ENCODE peak calls at places on chromosomes 12 and 14, in five cellular contexts. R, H, J, W and V are unnamed samples.

GRCh38 chr12:9960613-9961012 is 10.6 kb upstream of the CLEC12A start:
- DNase-seq in R (no peak), H (no peak), J (no peak), W (no peak), V (no peak)

GRCh38 chr12:88237954-88238353 is 95.8 kb downstream of the TMTC3 start:
- DNase-seq in R (peak; percentile 44), H (no peak), J (no peak), W (no peak), V (no peak)

GRCh38 chr14:104661086-104661485 is 28.3 kb upstream of the INF2 start:
- DNase-seq in R (no peak), H (no peak), J (no peak), W (no peak), V (no peak)

GRCh38 chr14:51877807-51878206 is 17.4 kb downstream of the GNG2 start:
- DNase-seq in R (no peak), H (no peak), J (no peak), W (no peak), V (no peak)

GRCh38 chr12:122788387-122788786 is 14.0 kb downstream of the CCDC62 start:
- DNase-seq in R (peak; percentile 44), H (no peak), J (no peak), W (no peak), V (no peak)

GRCh38 chr14:104557766-104558165 is 21.8 kb upstream of the C14orf180 start:
- DNase-seq in R (no peak), H (peak; percentile 28), J (no peak), W (no peak), V (no peak)

GRCh38 chr14:21476526-21476924 is 234 bp downstream of the RAB2B start:
- DNase-seq in R (no peak), H (peak; percentile 93), J (peak; percentile 85), W (no peak), V (no peak)

GRCh38 chr14:23610090-23610814 is 25.9 kb upstream of the DHRS2 start:
- DNase-seq in R (no peak), H (no peak), J (no peak), W (no peak), V (no peak)

GRCh38 chr14:26395726-26396125 is 202.1 kb downstream of the NOVA1 start:
- DNase-seq in R (no peak), H (no peak), J (no peak), W (no peak), V (no peak)

GRCh38 chr14:96634481-96634880 is 132.3 kb downstream of the PAPOLA start:
- DNase-seq in R (no peak), H (no peak), J (no peak), W (no peak), V (peak; percentile 9)

GRCh38 chr12:105393586-105393985 is 63.1 kb downstream of the C12orf75 start:
- DNase-seq in R (peak; percentile 54), H (no peak), J (no peak), W (no peak), V (no peak)

GRCh38 chr12:93002278-93003054 is 73.4 kb upstream of the EEA1 start:
- DNase-seq in R (peak; percentile 78), H (no peak), J (no peak), W (peak; percentile 41), V (no peak)

GRCh38 chr12:70638639-70639349 is 1.6 kb upstream of the PTPRB start:
- DNase-seq in R (no peak), H (no peak), J (no peak), W (no peak), V (no peak)

GRCh38 chr14:61478971-61479473 is 157.6 kb downstream of the PRKCH start:
- DNase-seq in R (no peak), H (no peak), J (no peak), W (peak; percentile 41), V (no peak)

GRCh38 chr12:109863961-109864712 is 16.2 kb downstream of the GLTP start:
- DNase-seq in R (peak; percentile 62), H (peak; percentile 71), J (no peak), W (no peak), V (no peak)

GRCh38 chr12:40325349-40325960 is 100.7 kb downstream of the LRRK2 start:
- DNase-seq in R (peak; percentile 2), H (no peak), J (no peak), W (no peak), V (no peak)

GRCh38 chr14:102182901-102183619 is 43.4 kb downstream of the WDR20 start:
- DNase-seq in R (peak; percentile 17), H (no peak), J (no peak), W (no peak), V (no peak)

GRCh38 chr14:22650046-22650739 is 6.0 kb upstream of the OR6J1 start:
- DNase-seq in R (no peak), H (no peak), J (no peak), W (no peak), V (no peak)

GRCh38 chr14:32657081-32657480 is 281.6 kb upstream of the NPAS3 start:
- DNase-seq in R (peak; percentile 90), H (no peak), J (peak; percentile 15), W (peak; percentile 65), V (no peak)

GRCh38 chr12:6788972-6789905 is at the start of gene CD4:
- DNase-seq in R (no peak), H (peak; percentile 73), J (peak; percentile 64), W (peak; percentile 76), V (no peak)

GRCh38 chr12:95836630-95837239 is 22.0 kb upstream of the SNRPF start:
- DNase-seq in R (peak; percentile 62), H (no peak), J (no peak), W (no peak), V (no peak)

DNA sequence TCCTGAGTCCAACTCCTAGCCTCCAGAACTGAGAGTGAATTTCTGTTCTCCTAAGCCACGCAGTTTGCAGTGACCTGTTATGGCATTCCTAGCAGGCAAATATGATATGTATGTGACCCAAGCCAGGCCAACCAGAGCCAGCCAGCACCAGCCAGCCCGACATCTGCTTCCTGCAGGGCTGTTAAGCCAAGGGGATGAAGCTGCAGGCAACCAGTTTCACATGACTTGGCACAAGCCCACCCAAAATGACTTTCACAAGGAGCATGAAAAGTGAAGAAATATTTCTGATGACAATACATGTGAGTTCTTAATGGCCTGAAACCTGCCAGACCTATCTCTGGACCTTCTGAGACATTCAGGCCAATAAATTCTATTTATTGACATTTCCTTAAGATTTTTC is 68.1 kb downstream of the ITPK1 start:
- DNase-seq in R (no peak), H (no peak), J (no peak), W (peak; percentile 60), V (no peak)
- H3K4me1 ChIP-seq in R (peaks cover 57% of the 10 kb centered on the region), H (no peaks in the 10 kb centered on the region), J (peaks cover 40% of the 10 kb centered on the region), W (peaks cover 32% of the 10 kb centered on the region), V (no peaks in the 10 kb centered on the region)

GRCh38 chr14:50082308-50082742 is 34.0 kb downstream of the VCPKMT start:
- DNase-seq in R (no peak), H (no peak), J (no peak), W (no peak), V (no peak)
- H3K4me3 ChIP-seq in R (no peak overlapping the region), H (no peak overlapping the region), J (no peak overlapping the region), W (no peak overlapping the region), V (no peak overlapping the region)

GRCh38 chr12:56632701-56633464 is 2.8 kb upstream of the BAZ2A start:
- DNase-seq in R (peak; percentile 12), H (no peak), J (no peak), W (no peak), V (no peak)

GRCh38 chr12:56630180-56630632 is at the start of gene BAZ2A:
- DNase-seq in R (peak; percentile 86), H (peak; percentile 96), J (peak; percentile 92), W (peak; percentile 87), V (peak; percentile 83)

GRCh38 chr12:56633465-56634241 is 3.5 kb upstream of the BAZ2A start:
- DNase-seq in R (no peak), H (no peak), J (no peak), W (no peak), V (no peak)

GRCh38 chr12:56634242-56634836 is 4.2 kb upstream of the BAZ2A start:
- DNase-seq in R (no peak), H (peak; percentile 67), J (peak; percentile 30), W (peak; percentile 36), V (peak; percentile 41)

DNA sequence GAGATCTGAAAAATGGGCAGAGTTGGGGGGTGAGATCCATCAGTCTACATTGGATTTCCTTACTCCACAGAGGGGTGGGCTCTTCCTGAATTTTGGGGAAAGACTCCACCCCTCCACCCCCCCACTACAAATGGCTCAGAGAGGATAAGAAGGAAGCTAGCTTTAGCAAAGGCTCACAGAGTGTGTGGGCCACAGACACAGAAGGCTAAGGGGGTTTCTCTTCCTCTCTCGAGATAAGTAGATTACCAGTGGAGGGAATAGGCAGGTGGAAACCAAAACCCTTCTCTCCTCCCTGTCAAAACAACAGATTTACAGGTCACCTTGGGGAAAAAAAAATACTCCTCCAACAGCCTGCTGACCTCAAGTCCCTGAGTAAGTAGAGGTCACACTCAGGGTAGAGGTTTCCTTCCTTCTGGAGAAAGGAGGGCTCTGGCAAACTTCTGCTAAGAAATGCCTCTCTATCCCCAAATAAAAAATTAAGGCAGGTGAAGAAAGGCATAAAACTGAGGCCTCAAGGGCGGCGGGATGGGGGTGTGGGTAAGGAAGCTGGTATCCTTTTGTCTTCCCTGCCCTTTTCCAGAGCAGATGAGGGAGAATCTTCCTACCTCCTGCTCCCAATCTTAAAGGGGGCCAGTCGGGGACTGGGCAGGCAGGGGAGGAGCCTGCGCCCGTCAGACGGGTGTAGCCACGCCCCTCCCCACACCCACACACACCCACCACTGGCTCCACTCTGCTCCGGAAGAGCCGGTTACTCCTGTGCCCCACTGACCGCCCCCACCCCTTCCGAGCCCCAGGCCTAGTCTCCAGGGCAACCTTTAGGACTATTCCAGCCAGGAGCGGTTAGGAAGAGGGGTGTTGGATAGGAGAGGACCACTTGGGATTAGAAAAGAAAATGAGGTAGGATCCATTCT is 1.9 kb upstream of the BAZ2A start:
- DNase-seq in R (peak; percentile 47), H (peak; percentile 74), J (peak; percentile 79), W (peak; percentile 73), V (peak; percentile 74)
- H3K4me1 ChIP-seq in R (peaks cover 39% of the 10 kb centered on the region), H (no peaks in the 10 kb centered on the region), J (peaks cover 42% of the 10 kb centered on the region), W (peaks cover 50% of the 10 kb centered on the region), V (peaks cover 9% of the 10 kb centered on the region)

GRCh38 chr12:1367731-1368285 is 226.6 kb downstream of the FBXL14 start:
- DNase-seq in R (peak; percentile 6), H (no peak), J (no peak), W (no peak), V (no peak)
- H3K4me3 ChIP-seq in R (no peak overlapping the region), H (no peak overlapping the region), J (no peak overlapping the region), W (no peak overlapping the region), V (no peak overlapping the region)

DNA sequence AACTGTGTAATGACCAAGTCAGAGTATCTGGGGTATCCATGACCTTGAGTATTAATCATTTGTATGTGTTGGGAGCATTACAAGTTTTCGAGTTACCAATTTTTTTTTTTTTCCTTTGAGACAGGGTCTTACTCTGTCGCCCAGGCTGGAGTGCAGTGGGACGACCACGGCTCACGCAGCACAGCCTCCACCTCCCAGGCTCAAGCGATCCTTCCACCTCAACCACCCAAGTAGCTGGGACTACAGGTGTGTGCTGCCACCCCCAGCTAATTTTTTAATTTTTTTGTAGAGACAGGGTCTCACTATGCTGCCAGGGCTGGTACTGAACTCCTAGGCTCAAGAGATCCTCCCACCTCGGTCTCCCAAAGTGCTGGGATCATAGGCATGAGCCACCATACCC is 19.7 kb downstream of the SSH1 start:
- DNase-seq in R (no peak), H (no peak), J (no peak), W (no peak), V (no peak)
- H3K4me1 ChIP-seq in R (peaks cover 40% of the 10 kb centered on the region), H (no peaks in the 10 kb centered on the region), J (peaks cover 93% of the 10 kb centered on the region), W (peaks cover 64% of the 10 kb centered on the region), V (peaks cover 25% of the 10 kb centered on the region)